ENCODE peak calls at places on chromosomes 7 and 10, in nine cellular contexts. B is CD8-positive, alpha-beta T cell; W is neural progenitor cell; J is HCT116; G is mucosa of descending colon; D is lower lobe of right lung; Q is fibroblast of lung; L is aorta; C is CD4-positive, alpha-beta memory T cell. E is an unnamed sample.

GRCh38 chr7:114631249-114631822 is 216.7 kb downstream of the FOXP2 start:
- DNase-seq in B (no peak), W (no peak), J (no peak), G (no peak), D (no peak), Q (no peak), L (no peak), C (no peak), E (no peak)

GRCh38 chr7:130667593-130668257 is 823 bp downstream of the COPG2 start:
- DNase-seq in B (no peak), W (no peak), J (no peak), G (no peak), D (no peak), Q (peak; percentile 7), L (no peak), C (no peak), E (peak; percentile 39)

GRCh38 chr10:123573236-123574147 is 92.7 kb upstream of the GPR26 start:
- DNase-seq in B (peak; percentile 47), W (peak; percentile 80), J (peak; percentile 83), G (peak; percentile 72), D (peak; percentile 67), Q (no peak), L (no peak), C (peak; percentile 8), E (no peak)

GRCh38 chr10:1418031-1418550 is 319.2 kb downstream of the ADARB2 start:
- DNase-seq in B (no peak), W (no peak), J (no peak), G (no peak), D (no peak), Q (no peak), L (no peak), C (no peak), E (no peak)

GRCh38 chr10:82609845-82610244 is 734.9 kb downstream of the NRG3 start:
- DNase-seq in B (no peak), W (peak; percentile 3), J (no peak), G (no peak), D (no peak), Q (no peak), L (no peak), C (no peak), E (no peak)

GRCh38 chr10:86511027-86511865 is 10.3 kb downstream of the WAPL start:
- DNase-seq in B (no peak), W (no peak), J (no peak), G (no peak), D (no peak), Q (no peak), L (no peak), C (no peak), E (no peak)

GRCh38 chr10:70034252-70034651 is 18.4 kb upstream of the MACROH2A2 start:
- DNase-seq in B (no peak), W (no peak), J (no peak), G (no peak), D (no peak), Q (no peak), L (no peak), C (no peak), E (no peak)

GRCh38 chr10:68826764-68827591 is at the start of gene STOX1:
- DNase-seq in B (peak; percentile 42), W (peak; percentile 91), J (peak; percentile 44), G (peak; percentile 67), D (peak; percentile 54), Q (peak; percentile 67), L (peak; percentile 57), C (peak; percentile 53), E (no peak)

DNA sequence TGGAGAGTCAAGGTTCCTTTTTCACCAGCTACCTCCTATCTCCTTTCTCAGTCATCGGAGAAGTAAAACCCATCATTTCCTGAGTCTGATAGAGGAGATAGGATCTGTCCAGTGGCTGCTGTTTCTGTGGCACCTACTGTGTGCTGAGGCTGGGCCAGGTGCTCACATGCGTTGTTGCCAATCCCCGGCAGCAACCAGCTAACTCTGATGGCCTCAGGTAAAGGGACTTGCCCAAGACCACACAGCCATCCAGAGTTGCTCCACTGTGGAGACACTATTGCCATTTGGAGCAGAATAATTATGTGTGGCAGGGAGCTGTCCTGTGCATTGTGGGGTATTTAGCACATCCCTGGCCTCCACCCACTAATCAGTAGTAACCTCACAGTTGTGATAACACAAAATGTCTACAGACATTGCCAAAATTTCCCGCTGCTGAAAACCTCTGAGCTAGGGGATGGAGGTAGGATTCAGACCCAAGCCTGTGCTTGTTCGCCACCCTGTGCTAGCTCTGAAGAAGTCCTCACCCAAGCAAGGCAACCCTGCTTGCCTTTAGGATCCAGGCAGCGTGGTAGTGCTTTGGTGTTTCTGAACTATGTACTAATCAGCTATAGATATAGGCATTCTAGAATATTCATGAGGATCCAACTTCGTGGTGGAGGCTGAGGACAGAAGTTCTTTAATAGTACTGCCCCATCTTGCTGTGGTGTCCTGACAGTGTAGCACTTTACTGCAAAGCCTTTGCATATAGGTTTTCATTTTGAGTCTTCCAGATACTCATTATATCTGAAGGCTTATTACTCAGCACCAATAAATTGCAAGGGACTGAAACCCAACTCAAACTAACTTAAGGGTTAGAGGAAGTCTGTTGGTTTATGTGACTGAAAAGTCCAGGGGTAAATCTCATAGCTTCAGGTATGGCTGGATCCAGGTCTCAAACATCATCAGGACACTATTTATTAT is 164.6 kb downstream of the GRK5 start:
- DNase-seq in B (no peak), W (no peak), J (no peak), G (no peak), D (no peak), Q (no peak), L (peak; percentile 32), C (no peak), E (no peak)
- H3K4me1 ChIP-seq in B (no peaks in the 10 kb centered on the region), W (peaks cover 26% of the 10 kb centered on the region), J (no peaks in the 10 kb centered on the region), G (peaks cover 12% of the 10 kb centered on the region), D (peaks cover 80% of the 10 kb centered on the region), Q (peaks cover 48% of the 10 kb centered on the region), L (no peaks in the 10 kb centered on the region), C (no peaks in the 10 kb centered on the region), E (peaks cover 73% of the 10 kb centered on the region)

GRCh38 chr10:119672291-119672690 is 21.1 kb downstream of the BAG3 start:
- DNase-seq in B (no peak), W (no peak), J (no peak), G (no peak), D (no peak), Q (no peak), L (no peak), C (no peak), E (no peak)

GRCh38 chr10:119673271-119673670 is 22.1 kb downstream of the BAG3 start:
- DNase-seq in B (no peak), W (peak; percentile 21), J (no peak), G (no peak), D (no peak), Q (no peak), L (no peak), C (no peak), E (no peak)

GRCh38 chr10:119677126-119677525 is 25.9 kb downstream of the BAG3 start:
- DNase-seq in B (no peak), W (no peak), J (no peak), G (no peak), D (no peak), Q (no peak), L (no peak), C (no peak), E (no peak)

GRCh38 chr10:119677904-119678755 is 26.9 kb downstream of the BAG3 start:
- DNase-seq in B (no peak), W (no peak), J (no peak), G (no peak), D (no peak), Q (no peak), L (no peak), C (no peak), E (no peak)

DNA sequence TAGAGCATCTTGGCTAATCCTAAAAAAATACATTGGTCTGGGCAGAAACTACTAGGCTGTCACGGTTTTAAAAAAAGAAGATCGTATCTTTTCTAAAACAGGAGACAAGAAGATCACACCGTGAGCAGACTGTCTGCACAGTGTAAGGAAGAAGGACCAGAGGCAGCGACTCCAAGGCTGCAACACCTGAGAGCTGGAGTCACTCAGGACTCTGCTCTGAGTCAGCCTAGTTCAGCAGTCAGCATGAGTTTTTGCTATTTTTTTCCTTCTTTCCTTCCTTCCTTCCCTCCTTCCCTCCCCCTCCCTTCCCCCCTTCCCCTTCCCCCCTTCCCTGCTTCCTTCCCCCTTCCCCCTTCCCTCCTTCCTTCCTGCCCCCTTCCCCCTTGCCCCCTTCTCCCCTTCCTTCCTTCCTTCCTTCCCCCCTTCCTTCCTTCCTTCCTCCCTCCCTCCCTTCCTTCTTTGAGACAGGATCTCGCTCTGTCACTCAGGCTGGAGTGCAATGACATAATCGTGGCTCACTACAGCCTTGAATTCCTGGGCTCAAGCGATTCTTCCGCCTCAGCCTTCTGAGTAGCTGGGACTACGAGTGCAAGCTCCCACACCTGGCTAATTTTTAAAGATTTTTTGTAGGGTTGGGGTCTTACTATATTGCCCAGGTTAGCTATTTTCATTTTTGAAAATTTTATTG is 24.4 kb downstream of the BAG3 start:
- DNase-seq in B (no peak), W (no peak), J (no peak), G (no peak), D (no peak), Q (no peak), L (no peak), C (no peak), E (no peak)
- H3K4me1 ChIP-seq in B (no peaks in the 10 kb centered on the region), W (peaks cover 8% of the 10 kb centered on the region), J (peaks cover 38% of the 10 kb centered on the region), G (no peaks in the 10 kb centered on the region), D (peaks cover 12% of the 10 kb centered on the region), Q (peaks cover 23% of the 10 kb centered on the region), L (no peaks in the 10 kb centered on the region), C (peaks cover 3% of the 10 kb centered on the region), E (peaks cover 26% of the 10 kb centered on the region)

DNA sequence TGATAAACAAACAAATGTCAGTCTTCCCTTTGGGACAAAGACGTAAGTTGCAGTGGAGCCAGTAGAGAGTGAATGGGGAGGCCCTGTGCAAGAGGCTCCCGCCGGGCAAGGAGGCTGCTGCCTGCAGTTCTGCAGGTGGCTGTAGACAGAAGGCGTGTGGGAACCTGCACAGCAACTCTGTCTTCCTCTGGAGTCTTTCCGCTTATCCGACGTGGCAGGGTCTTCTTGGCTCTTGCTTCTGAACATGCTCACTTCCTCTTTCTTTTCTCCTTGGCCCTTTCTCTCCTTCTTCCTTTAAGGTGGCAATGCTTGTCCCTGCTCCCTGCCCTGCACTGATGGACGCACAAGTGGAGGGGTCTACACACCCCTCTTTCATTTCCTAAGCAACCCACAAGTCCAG is 122.5 kb downstream of the HIPK2 start:
- DNase-seq in B (no peak), W (no peak), J (no peak), G (no peak), D (no peak), Q (no peak), L (no peak), C (no peak), E (no peak)
- H3K4me1 ChIP-seq in B (no peaks in the 10 kb centered on the region), W (peaks cover 25% of the 10 kb centered on the region), J (peaks cover 48% of the 10 kb centered on the region), G (peaks cover 9% of the 10 kb centered on the region), D (peaks cover 47% of the 10 kb centered on the region), Q (no peaks in the 10 kb centered on the region), L (no peaks in the 10 kb centered on the region), C (no peaks in the 10 kb centered on the region), E (peaks cover 47% of the 10 kb centered on the region)

GRCh38 chr10:132409667-132410028 is 12.6 kb downstream of the PWWP2B start:
- DNase-seq in B (no peak), W (no peak), J (no peak), G (no peak), D (no peak), Q (no peak), L (no peak), C (no peak), E (no peak)

GRCh38 chr10:132412316-132413192 is 15.6 kb downstream of the PWWP2B start:
- DNase-seq in B (no peak), W (no peak), J (no peak), G (peak; percentile 25), D (peak; percentile 55), Q (no peak), L (peak; percentile 76), C (no peak), E (no peak)

GRCh38 chr10:132410056-132410778 is 13.2 kb downstream of the PWWP2B start:
- DNase-seq in B (no peak), W (no peak), J (no peak), G (no peak), D (peak; percentile 43), Q (no peak), L (no peak), C (no peak), E (no peak)

GRCh38 chr10:132411561-132412253 is 14.7 kb downstream of the PWWP2B start:
- DNase-seq in B (no peak), W (no peak), J (no peak), G (no peak), D (peak; percentile 70), Q (peak; percentile 28), L (no peak), C (no peak), E (no peak)

DNA sequence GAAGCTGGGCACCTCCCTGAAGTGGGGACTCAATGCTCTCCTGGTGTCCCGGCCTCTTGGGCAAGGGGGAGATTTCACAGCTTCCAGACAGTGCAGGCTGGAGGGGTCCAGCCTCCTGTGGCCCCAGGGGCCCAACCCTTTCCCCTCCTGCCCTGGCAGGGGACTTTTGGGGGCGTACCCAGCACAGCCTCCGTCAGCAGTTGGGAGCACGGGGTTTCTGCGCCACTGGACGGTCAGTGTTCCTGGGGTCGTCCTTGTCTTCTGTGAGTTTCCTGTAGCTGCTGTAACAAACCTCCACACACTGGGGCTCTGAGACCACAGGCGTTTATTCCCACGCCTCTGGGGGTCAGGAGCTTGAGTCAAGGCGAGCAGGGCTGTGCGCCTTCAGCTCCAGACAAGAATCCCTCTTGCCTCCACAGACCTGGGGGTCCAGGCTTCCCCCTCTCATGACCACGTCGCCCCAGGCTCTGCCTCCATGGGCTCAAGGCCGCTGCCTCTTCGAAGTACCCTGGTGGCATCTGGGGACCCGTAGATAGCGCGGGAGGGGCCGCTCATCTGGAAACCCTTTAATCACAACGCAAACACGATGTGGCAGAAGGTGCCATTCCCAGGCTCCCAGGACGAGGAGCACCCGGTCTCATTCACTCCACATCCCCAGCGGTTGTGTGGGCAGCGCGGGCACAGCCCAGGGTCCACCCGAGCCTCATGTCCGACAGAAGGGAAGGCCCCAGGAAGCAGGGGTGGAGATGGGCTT is 14.0 kb downstream of the PWWP2B start:
- DNase-seq in B (no peak), W (no peak), J (no peak), G (no peak), D (no peak), Q (no peak), L (no peak), C (no peak), E (no peak)
- H3K4me1 ChIP-seq in B (peaks cover 19% of the 10 kb centered on the region), W (peaks cover 29% of the 10 kb centered on the region), J (peaks cover 23% of the 10 kb centered on the region), G (peaks cover 75% of the 10 kb centered on the region), D (peaks cover 70% of the 10 kb centered on the region), Q (peaks cover 6% of the 10 kb centered on the region), L (no peaks in the 10 kb centered on the region), C (peaks cover 4% of the 10 kb centered on the region), E (peaks cover 61% of the 10 kb centered on the region)